ENCODE peak calls at places on chromosomes 3 and 15, in five cellular contexts. Z, A, L, I and T are unnamed samples.

GRCh38 chr3:29649815-29650547 is 369.1 kb downstream of the RBMS3 start:
- DNase-seq in A (no peak), I (no peak), L (peak), Z (no peak), T (no peak)

GRCh38 chr3:38834717-38835116 is 18.7 kb upstream of the SCN10A start:
- DNase-seq in Z (no peak), L (no peak), I (no peak), A (no peak), T (no peak)

GRCh38 chr3:68057637-68058320 is 403.4 kb upstream of the SUCLG2 start:
- DNase-seq in L (no peak), A (no peak), Z (no peak), I (no peak), T (no peak)

GRCh38 chr3:117202415-117202814 is 492.8 kb downstream of the TUSC7 start:
- DNase-seq in Z (no peak), A (no peak), I (no peak), L (no peak), T (no peak)

GRCh38 chr3:184430940-184431339 is 51.1 kb downstream of the CHRD start:
- DNase-seq in Z (no peak), A (no peak), L (no peak), I (no peak), T (no peak)

GRCh38 chr3:57544181-57545125 is at the start of gene DNAH12:
- DNase-seq in A (peak), I (peak), Z (peak), L (no peak), T (peak)

GRCh38 chr3:98359993-98360675 is 6.5 kb downstream of the OR5K4 start:
- DNase-seq in A (no peak), Z (no peak), L (peak), I (peak), T (no peak)

GRCh38 chr3:155362808-155363689 is 69.6 kb upstream of the STRIT1 start:
- DNase-seq in Z (no peak), A (no peak), I (no peak), L (no peak), T (no peak)

GRCh38 chr3:188507244-188507720 is 353.3 kb downstream of the LPP start:
- DNase-seq in Z (no peak), I (peak), L (no peak), A (no peak), T (no peak)

GRCh38 chr15:62896969-62897486 is 145.5 kb upstream of the TPM1 start:
- DNase-seq in A (peak), I (peak), Z (peak), L (no peak), T (no peak)

DNA sequence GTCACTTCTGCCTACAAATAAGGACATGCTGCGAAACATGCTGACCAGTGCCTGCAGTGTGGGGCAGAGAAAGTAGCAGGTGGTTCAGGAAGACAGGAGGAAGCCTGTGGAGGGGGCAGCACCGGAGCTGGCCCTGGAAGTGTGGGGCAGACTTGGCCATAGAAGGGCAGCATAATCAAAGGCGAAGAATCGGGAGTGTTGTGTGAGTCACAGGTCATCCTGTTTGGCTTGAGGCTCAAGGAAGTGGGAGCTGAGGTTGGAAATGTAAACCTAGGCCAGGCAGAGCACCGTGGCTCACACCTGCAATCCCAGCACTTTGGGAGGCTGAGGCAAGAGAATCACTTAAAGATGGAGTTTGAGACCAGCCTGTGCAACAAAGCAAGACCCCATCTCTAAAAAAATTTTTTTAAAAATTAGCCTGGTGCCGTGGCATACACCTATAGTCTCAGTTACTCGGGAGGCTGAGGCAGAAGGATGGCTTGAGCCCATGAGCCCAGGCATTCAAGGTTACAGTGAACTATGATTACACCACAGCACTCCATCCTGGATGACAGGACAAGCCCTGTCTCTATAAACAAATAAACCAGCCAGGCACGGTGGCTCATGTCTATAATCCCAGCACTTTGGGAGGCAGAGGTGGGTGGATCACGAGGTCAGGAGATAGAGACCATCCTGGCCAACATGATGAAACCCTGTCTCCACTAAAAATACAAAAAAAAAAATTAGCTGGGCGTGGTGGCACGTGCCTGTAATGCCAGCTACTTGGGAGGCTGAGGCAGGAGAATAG is 54.0 kb downstream of the FAM43A start:
- DNase-seq in Z (no peak), A (no peak), I (peak), L (no peak), T (no peak)
- TF ChIP-seq FOXM1 in Z (no peak), A (no peak), I (no peak), L (no peak), T (no peak)

GRCh38 chr15:65451989-65452388 is 29.2 kb upstream of the IGDCC4 start:
- DNase-seq in I (no peak), Z (no peak), L (no peak), A (no peak), T (no peak)
- TF ChIP-seq FOXM1 in I (no peak), Z (no peak), L (no peak), A (no peak), T (no peak)

GRCh38 chr3:165983284-165983683 is 146.1 kb upstream of the BCHE start:
- DNase-seq in L (no peak), Z (no peak), A (no peak), I (no peak), T (no peak)
- TF ChIP-seq FOXM1 in L (no peak), Z (no peak), A (no peak), I (no peak), T (no peak)

GRCh38 chr15:32870240-32871033 is 152.6 kb downstream of the GREM1 start:
- DNase-seq in I (no peak), L (peak), Z (no peak), A (peak), T (no peak)

GRCh38 chr15:32866486-32867312 is 148.9 kb downstream of the GREM1 start:
- DNase-seq in I (peak), Z (no peak), L (no peak), A (no peak), T (no peak)

GRCh38 chr15:32869814-32870213 is 152.0 kb downstream of the GREM1 start:
- DNase-seq in A (no peak), L (no peak), Z (no peak), I (no peak), T (no peak)

GRCh38 chr15:32864841-32865240 is 147.0 kb downstream of the GREM1 start:
- DNase-seq in I (no peak), L (no peak), Z (no peak), A (no peak), T (no peak)

GRCh38 chr15:32867313-32867626 is 149.5 kb downstream of the GREM1 start:
- DNase-seq in L (no peak), I (no peak), Z (no peak), A (peak), T (no peak)
- TF ChIP-seq FOXM1 in L (no peak), I (no peak), Z (no peak), A (no peak), T (no peak)

GRCh38 chr3:121562148-121562547 is 5.6 kb upstream of the ARGFX start:
- DNase-seq in I (no peak), A (no peak), Z (no peak), L (no peak), T (no peak)
- TF ChIP-seq FOXM1 in I (no peak), A (no peak), Z (no peak), L (no peak), T (no peak)